ENCODE peak calls at places on chromosomes 12 and 14, in four cellular contexts. Z is IMR-90, M is H1, O is H9. Q is an unnamed sample.

GRCh38 chr14:73725116-73726024 is 11.2 kb upstream of the PNMA1 start:
- DNase-seq in Z (peak; percentile 59), M (no peak), O (no peak), Q (peak; percentile 62)

GRCh38 chr12:123898673-123899072 is 74.0 kb downstream of the CCDC92 start:
- DNase-seq in Z (no peak), M (no peak), O (peak; percentile 81), Q (no peak)

GRCh38 chr14:64983439-64984310 is 3.0 kb upstream of the FNTB start:
- DNase-seq in Z (peak; percentile 74), M (no peak), O (no peak), Q (peak; percentile 59)

GRCh38 chr12:27229367-27229766 is 14.7 kb upstream of the STK38L start:
- DNase-seq in Z (no peak), M (no peak), O (no peak), Q (no peak)

GRCh38 chr14:80427101-80427500 is 215.8 kb upstream of the DIO2 start:
- DNase-seq in Z (peak; percentile 68), M (no peak), O (no peak), Q (peak; percentile 2)

GRCh38 chr14:31745741-31746140 is 184.5 kb downstream of the NUBPL start:
- DNase-seq in Z (no peak), M (no peak), O (no peak), Q (no peak)

GRCh38 chr12:129871991-129872969 is 31.5 kb downstream of the TMEM132D start:
- DNase-seq in Z (no peak), M (peak; percentile 75), O (peak; percentile 81), Q (no peak)

GRCh38 chr12:129827985-129828384 is 75.8 kb downstream of the TMEM132D start:
- DNase-seq in Z (no peak), M (no peak), O (no peak), Q (no peak)

GRCh38 chr12:115798309-115798917 is 479.1 kb downstream of the MED13L start:
- DNase-seq in Z (no peak), M (no peak), O (no peak), Q (no peak)

GRCh38 chr14:36506732-36507614 is 13.1 kb downstream of the NKX2-1 start:
- DNase-seq in Z (no peak), M (no peak), O (no peak), Q (no peak)

GRCh38 chr12:119802472-119802871 is 74.6 kb downstream of the CIT start:
- DNase-seq in Z (peak; percentile 59), M (no peak), O (no peak), Q (peak; percentile 23)

GRCh38 chr12:5480953-5481300 is 49.0 kb downstream of the NTF3 start:
- DNase-seq in Z (no peak), M (peak; percentile 59), O (peak; percentile 54), Q (peak; percentile 17)

GRCh38 chr14:90602088-90602687 is 205.4 kb downstream of the CALM1 start:
- DNase-seq in Z (no peak), M (no peak), O (no peak), Q (no peak)

DNA sequence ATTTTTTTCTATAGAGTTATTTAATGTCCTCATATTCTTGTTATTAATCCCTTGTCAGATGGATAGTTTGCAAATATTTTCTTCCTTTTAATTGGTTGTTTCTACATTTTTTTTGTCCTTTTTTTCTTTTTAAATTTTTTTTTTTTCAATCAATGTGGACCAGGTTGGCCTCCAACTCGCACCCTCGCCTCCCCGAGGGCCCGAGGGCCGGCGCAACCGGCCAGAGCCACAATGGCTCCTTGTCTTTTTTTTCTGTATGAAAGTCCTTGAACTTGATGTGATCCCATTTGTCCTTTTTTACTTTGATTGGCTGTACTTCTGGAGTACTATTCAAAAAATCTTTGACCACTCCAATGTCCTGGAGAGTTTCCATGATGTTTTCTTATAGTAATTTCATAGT is 17.7 kb upstream of the SLCO1B1 start:
- DNase-seq in Z (no peak), M (no peak), O (no peak), Q (no peak)
- H2BK120ac ChIP-seq in Z (no peak overlapping the region), M (no peak overlapping the region), O (no peak overlapping the region), Q (no peak overlapping the region)

GRCh38 chr14:22977684-22978486 is 4.5 kb downstream of the AJUBA start:
- DNase-seq in Z (peak; percentile 67), M (peak; percentile 77), O (peak; percentile 92), Q (peak; percentile 66)
- H2BK120ac ChIP-seq in Z (peak overlapping the region; percentile 89), M (peak overlapping the region; percentile 58), O (no peak overlapping the region), Q (peak overlapping the region; percentile 76)

GRCh38 chr14:96038558-96038919 is 623 bp upstream of the C14orf132 start:
- DNase-seq in Z (no peak), M (no peak), O (no peak), Q (no peak)

GRCh38 chr14:96040836-96041371 is 1.7 kb downstream of the C14orf132 start:
- DNase-seq in Z (peak; percentile 66), M (no peak), O (no peak), Q (peak; percentile 79)

GRCh38 chr14:96038920-96039632 is at the start of gene C14orf132:
- DNase-seq in Z (peak; percentile 48), M (peak; percentile 80), O (peak; percentile 70), Q (peak; percentile 68)

GRCh38 chr14:96037891-96038557 is 1.1 kb upstream of the C14orf132 start:
- DNase-seq in Z (no peak), M (no peak), O (peak; percentile 58), Q (peak; percentile 2)

DNA sequence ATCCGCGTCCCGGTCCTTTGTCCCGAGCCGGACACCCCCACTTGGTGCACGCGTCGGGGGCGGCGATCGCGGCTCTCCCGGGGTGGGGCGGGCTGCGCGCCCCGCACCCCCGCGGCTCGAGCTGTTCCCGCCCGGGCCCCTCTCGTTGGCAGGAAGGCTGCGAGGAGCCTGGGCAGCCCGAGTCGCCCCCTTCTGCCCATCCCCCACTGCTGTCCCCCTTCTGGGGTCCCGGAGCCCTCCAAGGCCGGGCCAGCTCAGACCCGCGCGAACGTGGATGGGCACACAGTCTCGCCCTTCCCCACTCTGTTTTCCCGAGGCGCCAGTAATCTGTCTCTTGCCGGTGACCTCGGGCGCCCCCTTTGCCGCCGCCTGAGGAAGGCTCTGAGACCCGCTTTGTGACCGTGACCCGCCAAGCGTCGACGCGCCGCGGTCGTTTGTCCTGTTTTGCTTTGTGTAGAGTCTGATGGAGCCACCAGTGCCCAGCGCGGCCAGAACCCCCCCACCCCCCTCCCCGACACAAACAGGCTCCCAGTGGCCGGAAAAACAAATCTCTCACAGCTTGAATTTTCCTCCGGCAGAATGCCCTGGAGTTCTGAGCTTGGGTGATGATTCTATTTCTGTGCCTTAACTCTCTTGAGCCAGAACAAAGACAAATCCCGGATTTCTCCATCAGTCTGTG is 610 bp downstream of the C14orf132 start:
- DNase-seq in Z (peak; percentile 16), M (peak; percentile 69), O (peak; percentile 61), Q (peak; percentile 50)
- H2BK120ac ChIP-seq in Z (peak overlapping the region; percentile 4), M (no peak overlapping the region), O (no peak overlapping the region), Q (peak overlapping the region; percentile 80)

DNA sequence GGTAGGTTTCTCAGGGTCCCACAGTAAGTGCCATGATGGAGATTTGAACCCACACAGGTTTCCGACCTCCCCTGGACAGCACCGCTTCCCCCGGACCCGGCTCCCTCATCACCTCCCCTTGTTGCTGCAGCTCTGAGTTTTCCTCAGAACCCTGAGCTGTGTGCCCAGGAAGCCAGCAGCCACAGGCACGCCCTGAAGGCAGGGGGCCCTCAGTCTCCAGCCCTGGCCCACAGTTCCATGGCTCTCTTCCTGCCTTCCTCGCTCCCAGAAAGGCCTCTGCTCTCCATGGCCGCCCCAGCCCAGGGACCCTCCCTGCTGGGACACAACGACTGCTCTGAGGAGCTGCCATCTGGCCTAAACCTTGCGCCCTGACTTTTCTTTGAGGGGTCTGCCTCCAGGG is 35.8 kb upstream of the PRIMA1 start:
- DNase-seq in Z (no peak), M (no peak), O (no peak), Q (no peak)
- H2BK120ac ChIP-seq in Z (no peak overlapping the region), M (no peak overlapping the region), O (no peak overlapping the region), Q (no peak overlapping the region)

GRCh38 chr12:94459773-94460593 is at the start of gene CEP83:
- DNase-seq in Z (peak; percentile 90), M (peak; percentile 94), O (peak; percentile 94), Q (peak; percentile 96)

GRCh38 chr12:94457331-94457730 is 2.3 kb downstream of the CEP83 start:
- DNase-seq in Z (no peak), M (no peak), O (no peak), Q (no peak)

GRCh38 chr12:94460594-94460959 is 910 bp upstream of the CEP83 start:
- DNase-seq in Z (no peak), M (no peak), O (no peak), Q (no peak)

DNA sequence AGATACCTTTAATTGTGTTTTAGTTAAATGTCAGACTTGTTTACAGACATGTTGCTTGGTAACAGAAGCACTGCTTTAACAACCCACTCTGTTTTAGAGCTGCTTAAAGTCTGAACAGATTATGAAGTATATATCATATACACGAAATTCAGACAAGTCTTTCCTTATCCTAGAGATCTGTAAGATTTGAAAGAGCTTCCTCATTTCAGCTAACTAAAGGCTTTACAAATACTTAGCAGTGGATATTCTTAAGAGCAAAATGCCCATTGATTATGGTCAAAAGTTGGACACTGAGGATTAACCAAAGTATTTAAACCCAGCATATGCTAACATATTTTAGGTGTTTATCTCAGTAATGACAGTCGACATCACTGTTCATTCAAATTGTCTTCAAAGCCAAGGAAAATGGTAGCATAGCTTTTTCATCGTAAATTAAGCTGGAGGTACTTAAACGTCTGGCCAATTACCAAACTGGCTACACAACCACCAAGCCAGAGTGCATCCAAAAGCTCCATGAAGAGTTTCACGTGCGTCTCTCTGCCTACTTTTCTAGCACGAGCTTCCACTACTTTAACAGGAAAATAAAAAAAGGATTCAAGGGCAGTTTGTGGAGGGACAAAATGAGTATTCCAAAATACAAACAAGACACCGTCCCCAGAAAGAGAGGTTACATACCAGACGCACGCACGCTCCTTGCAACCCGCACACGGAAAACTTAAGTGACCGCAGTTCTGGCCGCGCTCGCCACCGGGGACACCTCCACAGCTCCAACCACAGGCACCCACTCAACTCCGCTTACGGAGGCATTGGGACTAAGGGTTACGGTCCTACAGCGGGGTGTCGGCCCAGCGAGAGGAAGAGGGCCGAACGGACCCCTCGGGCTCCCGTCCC is 540 bp downstream of the CEP83 start:
- DNase-seq in Z (peak; percentile 48), M (no peak), O (no peak), Q (peak; percentile 72)
- H2BK120ac ChIP-seq in Z (peak overlapping the region; percentile 60), M (peak overlapping the region; percentile 21), O (peak overlapping the region; percentile 78), Q (peak overlapping the region; percentile 51)

GRCh38 chr12:23503544-23503943 is 445.9 kb downstream of the SOX5 start:
- DNase-seq in Z (no peak), M (no peak), O (no peak), Q (no peak)
- H2BK120ac ChIP-seq in Z (no peak overlapping the region), M (no peak overlapping the region), O (no peak overlapping the region), Q (no peak overlapping the region)

DNA sequence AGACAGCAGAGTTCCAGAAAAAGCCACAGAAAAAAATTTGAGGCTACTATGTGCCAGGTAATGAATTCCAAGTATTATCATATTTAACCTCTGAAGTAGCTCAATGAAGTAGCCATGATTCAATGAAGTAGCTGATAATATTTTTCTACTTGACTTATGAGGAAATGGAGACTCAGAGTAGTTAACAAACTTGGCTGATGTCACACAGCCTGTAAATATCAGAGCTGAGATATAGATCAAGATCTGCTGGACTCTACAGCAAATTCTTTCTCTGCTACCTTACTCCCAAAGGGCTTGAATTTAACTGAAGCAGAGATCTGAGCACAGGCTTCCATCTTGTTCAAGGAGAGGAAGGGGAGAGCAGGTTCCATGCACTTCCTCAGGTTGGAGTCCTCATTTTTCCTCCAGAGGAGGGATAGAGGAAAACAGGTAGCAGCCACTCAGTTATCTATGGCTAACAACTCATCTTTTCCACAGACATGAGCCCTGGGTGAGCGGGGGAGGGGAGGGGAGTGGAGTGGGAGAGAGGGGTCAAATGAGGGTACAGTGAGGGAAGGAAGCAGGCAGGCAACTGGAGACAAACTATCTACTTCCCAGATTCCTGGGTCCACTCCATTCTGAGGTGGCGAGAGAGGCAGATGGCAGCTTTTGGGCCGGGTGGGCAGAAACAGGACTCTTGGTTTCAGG is 2.4 kb upstream of the ZNF385A start:
- DNase-seq in Z (no peak), M (no peak), O (no peak), Q (no peak)
- H2BK120ac ChIP-seq in Z (no peak overlapping the region), M (peak overlapping the region; percentile 17), O (no peak overlapping the region), Q (no peak overlapping the region)

Q was measured in mesenchymal stem cell.